ENCODE peak calls at places on chromosomes 4 and X, in six cellular contexts. One of them, this sample, is unnamed.

GRCh38 chrX:71098302-71098701 is 2.7 kb downstream of the FOXO4 start:
- DNase-seq in NCI-H1105: no peak
- DNase-seq in psoas muscle: peak
- DNase-seq in chondrocyte: no peak
- DNase-seq in Right ventricle myocardium superior: peak
- DNase-seq in stimulated activated CD4-positive, alpha-beta T cell treated with anti-CD3 and anti-CD28 coated beads, Interleukin-15, amount 100 ng/mL, for 1 hour: peak
- DNase-seq in this sample: no peak

GRCh38 chr4:139783761-139784484 is 118.3 kb downstream of the MGST2 start:
- DNase-seq in NCI-H1105: no peak
- DNase-seq in psoas muscle: no peak
- DNase-seq in chondrocyte: no peak
- DNase-seq in Right ventricle myocardium superior: no peak
- DNase-seq in stimulated activated CD4-positive, alpha-beta T cell treated with anti-CD3 and anti-CD28 coated beads, Interleukin-15, amount 100 ng/mL, for 1 hour: no peak
- DNase-seq in this sample: no peak

GRCh38 chr4:128225148-128225547 is 62.5 kb downstream of the PGRMC2 start:
- DNase-seq in NCI-H1105: no peak
- DNase-seq in psoas muscle: no peak
- DNase-seq in chondrocyte: no peak
- DNase-seq in Right ventricle myocardium superior: no peak
- DNase-seq in stimulated activated CD4-positive, alpha-beta T cell treated with anti-CD3 and anti-CD28 coated beads, Interleukin-15, amount 100 ng/mL, for 1 hour: no peak
- DNase-seq in this sample: peak

GRCh38 chr4:120633810-120634209 is 288.7 kb downstream of the PRDM5 start:
- DNase-seq in NCI-H1105: no peak
- DNase-seq in psoas muscle: no peak
- DNase-seq in chondrocyte: no peak
- DNase-seq in Right ventricle myocardium superior: no peak
- DNase-seq in stimulated activated CD4-positive, alpha-beta T cell treated with anti-CD3 and anti-CD28 coated beads, Interleukin-15, amount 100 ng/mL, for 1 hour: no peak
- DNase-seq in this sample: no peak

GRCh38 chrX:29662759-29663503 is 552.4 kb upstream of the MAGEB2 start:
- DNase-seq in NCI-H1105: no peak
- DNase-seq in psoas muscle: no peak
- DNase-seq in chondrocyte: no peak
- DNase-seq in Right ventricle myocardium superior: no peak
- DNase-seq in stimulated activated CD4-positive, alpha-beta T cell treated with anti-CD3 and anti-CD28 coated beads, Interleukin-15, amount 100 ng/mL, for 1 hour: no peak
- DNase-seq in this sample: no peak

GRCh38 chr4:74453037-74453635 is 8.2 kb downstream of the AREG start:
- DNase-seq in NCI-H1105: no peak
- DNase-seq in psoas muscle: no peak
- DNase-seq in chondrocyte: no peak
- DNase-seq in Right ventricle myocardium superior: no peak
- DNase-seq in stimulated activated CD4-positive, alpha-beta T cell treated with anti-CD3 and anti-CD28 coated beads, Interleukin-15, amount 100 ng/mL, for 1 hour: no peak
- DNase-seq in this sample: no peak

GRCh38 chrX:12767856-12768255 is 23.4 kb upstream of the PRPS2 start:
- DNase-seq in NCI-H1105: peak
- DNase-seq in psoas muscle: no peak
- DNase-seq in chondrocyte: no peak
- DNase-seq in Right ventricle myocardium superior: no peak
- DNase-seq in stimulated activated CD4-positive, alpha-beta T cell treated with anti-CD3 and anti-CD28 coated beads, Interleukin-15, amount 100 ng/mL, for 1 hour: no peak
- DNase-seq in this sample: no peak

GRCh38 chr4:28350485-28350884 is 1489.8 kb downstream of the STIM2 start:
- DNase-seq in NCI-H1105: no peak
- DNase-seq in psoas muscle: no peak
- DNase-seq in chondrocyte: no peak
- DNase-seq in Right ventricle myocardium superior: no peak
- DNase-seq in stimulated activated CD4-positive, alpha-beta T cell treated with anti-CD3 and anti-CD28 coated beads, Interleukin-15, amount 100 ng/mL, for 1 hour: no peak
- DNase-seq in this sample: no peak

GRCh38 chr4:7557447-7557846 is 122.7 kb upstream of the PSAPL1 start:
- DNase-seq in NCI-H1105: no peak
- DNase-seq in psoas muscle: no peak
- DNase-seq in chondrocyte: no peak
- DNase-seq in Right ventricle myocardium superior: no peak
- DNase-seq in stimulated activated CD4-positive, alpha-beta T cell treated with anti-CD3 and anti-CD28 coated beads, Interleukin-15, amount 100 ng/mL, for 1 hour: no peak
- DNase-seq in this sample: no peak

This sample was measured in NCI-H446.